ENCODE peak calls at places on chromosomes 11 and 22, in ten cellular contexts. One of them, this sample, is unnamed.
A peak's percentile ranks its signal among the peaks of the same experiment; 100 is the strongest.

GRCh38 chr22:50695421-50696250 is 23.0 kb downstream of the SHANK3 start:
- DNase-seq in astrocyte: no peak
- DNase-seq in NCI-H2029: peak; percentile 47
- DNase-seq in T-helper 2 cell: no peak
- DNase-seq in AG08395: no peak
- DNase-seq in IMR-90: no peak
- DNase-seq in endodermal cell: peak; percentile 35
- DNase-seq in NCI-H187 treated with DMSO at 0.1 percent for 48 hours: no peak
- DNase-seq in Calu3: no peak
- DNase-seq in transverse colon: no peak
- DNase-seq in this sample: no peak

GRCh38 chr11:100999756-101000155 is 129.9 kb downstream of the PGR start:
- DNase-seq in astrocyte: no peak
- DNase-seq in NCI-H2029: no peak
- DNase-seq in T-helper 2 cell: no peak
- DNase-seq in AG08395: no peak
- DNase-seq in IMR-90: no peak
- DNase-seq in endodermal cell: no peak
- DNase-seq in NCI-H187 treated with DMSO at 0.1 percent for 48 hours: no peak
- DNase-seq in Calu3: no peak
- DNase-seq in transverse colon: no peak
- DNase-seq in this sample: no peak

GRCh38 chr11:131932584-131933360 is 562.4 kb downstream of the NTM start:
- DNase-seq in astrocyte: no peak
- DNase-seq in NCI-H2029: no peak
- DNase-seq in T-helper 2 cell: no peak
- DNase-seq in AG08395: no peak
- DNase-seq in IMR-90: no peak
- DNase-seq in endodermal cell: no peak
- DNase-seq in NCI-H187 treated with DMSO at 0.1 percent for 48 hours: no peak
- DNase-seq in Calu3: no peak
- DNase-seq in transverse colon: no peak
- DNase-seq in this sample: no peak

GRCh38 chr11:2912498-2912897 is 16.7 kb downstream of the PHLDA2 start:
- DNase-seq in astrocyte: peak; percentile 76
- DNase-seq in NCI-H2029: peak; percentile 92
- DNase-seq in T-helper 2 cell: no peak
- DNase-seq in AG08395: peak; percentile 86
- DNase-seq in IMR-90: peak; percentile 85
- DNase-seq in endodermal cell: peak; percentile 91
- DNase-seq in NCI-H187 treated with DMSO at 0.1 percent for 48 hours: no peak
- DNase-seq in Calu3: peak; percentile 98
- DNase-seq in transverse colon: peak; percentile 95
- DNase-seq in this sample: peak; percentile 88

GRCh38 chr11:10865837-10866270 is 8.0 kb upstream of the ZBED5 start:
- DNase-seq in astrocyte: no peak
- DNase-seq in NCI-H2029: no peak
- DNase-seq in T-helper 2 cell: no peak
- DNase-seq in AG08395: no peak
- DNase-seq in IMR-90: no peak
- DNase-seq in endodermal cell: no peak
- DNase-seq in NCI-H187 treated with DMSO at 0.1 percent for 48 hours: no peak
- DNase-seq in Calu3: no peak
- DNase-seq in transverse colon: no peak
- DNase-seq in this sample: no peak

GRCh38 chr11:90251599-90251998 is 28.8 kb upstream of the CHORDC1 start:
- DNase-seq in astrocyte: no peak
- DNase-seq in NCI-H2029: no peak
- DNase-seq in T-helper 2 cell: no peak
- DNase-seq in AG08395: no peak
- DNase-seq in IMR-90: no peak
- DNase-seq in endodermal cell: no peak
- DNase-seq in NCI-H187 treated with DMSO at 0.1 percent for 48 hours: no peak
- DNase-seq in Calu3: no peak
- DNase-seq in transverse colon: no peak
- DNase-seq in this sample: no peak

GRCh38 chr22:42473484-42474193 is 41.4 kb upstream of the NFAM1 start:
- DNase-seq in astrocyte: peak; percentile 14
- DNase-seq in NCI-H2029: peak; percentile 60
- DNase-seq in T-helper 2 cell: no peak
- DNase-seq in AG08395: peak; percentile 71
- DNase-seq in IMR-90: peak; percentile 63
- DNase-seq in endodermal cell: no peak
- DNase-seq in NCI-H187 treated with DMSO at 0.1 percent for 48 hours: peak; percentile 0
- DNase-seq in Calu3: peak; percentile 51
- DNase-seq in transverse colon: no peak
- DNase-seq in this sample: peak; percentile 49

GRCh38 chr22:27108425-27109114 is 451.2 kb downstream of the MIAT start:
- DNase-seq in astrocyte: peak; percentile 45
- DNase-seq in NCI-H2029: peak; percentile 44
- DNase-seq in T-helper 2 cell: no peak
- DNase-seq in AG08395: no peak
- DNase-seq in IMR-90: no peak
- DNase-seq in endodermal cell: no peak
- DNase-seq in NCI-H187 treated with DMSO at 0.1 percent for 48 hours: no peak
- DNase-seq in Calu3: no peak
- DNase-seq in transverse colon: peak; percentile 32
- DNase-seq in this sample: no peak

GRCh38 chr11:118304227-118304808 is at the start of gene CD3E:
- DNase-seq in astrocyte: no peak
- DNase-seq in NCI-H2029: no peak
- DNase-seq in T-helper 2 cell: no peak
- DNase-seq in AG08395: no peak
- DNase-seq in IMR-90: no peak
- DNase-seq in endodermal cell: no peak
- DNase-seq in NCI-H187 treated with DMSO at 0.1 percent for 48 hours: no peak
- DNase-seq in Calu3: no peak
- DNase-seq in transverse colon: peak; percentile 26
- DNase-seq in this sample: no peak

GRCh38 chr22:25637032-25637431 is 72.6 kb downstream of the GRK3 start:
- DNase-seq in astrocyte: no peak
- DNase-seq in NCI-H2029: no peak
- DNase-seq in T-helper 2 cell: no peak
- DNase-seq in AG08395: no peak
- DNase-seq in IMR-90: no peak
- DNase-seq in endodermal cell: no peak
- DNase-seq in NCI-H187 treated with DMSO at 0.1 percent for 48 hours: no peak
- DNase-seq in Calu3: no peak
- DNase-seq in transverse colon: no peak
- DNase-seq in this sample: no peak

GRCh38 chr22:48331266-48331665 is 1496.4 kb downstream of the BRD1 start:
- DNase-seq in astrocyte: no peak
- DNase-seq in NCI-H2029: no peak
- DNase-seq in T-helper 2 cell: no peak
- DNase-seq in AG08395: no peak
- DNase-seq in IMR-90: no peak
- DNase-seq in endodermal cell: no peak
- DNase-seq in NCI-H187 treated with DMSO at 0.1 percent for 48 hours: no peak
- DNase-seq in Calu3: no peak
- DNase-seq in transverse colon: no peak
- DNase-seq in this sample: no peak

GRCh38 chr11:63683133-63683991 is 2.1 kb downstream of the RTN3 start:
- DNase-seq in astrocyte: peak; percentile 58
- DNase-seq in NCI-H2029: no peak
- DNase-seq in T-helper 2 cell: no peak
- DNase-seq in AG08395: peak; percentile 9
- DNase-seq in IMR-90: peak; percentile 53
- DNase-seq in endodermal cell: no peak
- DNase-seq in NCI-H187 treated with DMSO at 0.1 percent for 48 hours: no peak
- DNase-seq in Calu3: no peak
- DNase-seq in transverse colon: no peak
- DNase-seq in this sample: no peak

GRCh38 chr11:120998581-120998980 is 25.3 kb upstream of the TBCEL start:
- DNase-seq in astrocyte: no peak
- DNase-seq in NCI-H2029: no peak
- DNase-seq in T-helper 2 cell: no peak
- DNase-seq in AG08395: no peak
- DNase-seq in IMR-90: no peak
- DNase-seq in endodermal cell: no peak
- DNase-seq in NCI-H187 treated with DMSO at 0.1 percent for 48 hours: no peak
- DNase-seq in Calu3: no peak
- DNase-seq in transverse colon: no peak
- DNase-seq in this sample: no peak

GRCh38 chr11:8501838-8502237 is 92.2 kb downstream of the STK33 start:
- DNase-seq in astrocyte: peak; percentile 33
- DNase-seq in NCI-H2029: no peak
- DNase-seq in T-helper 2 cell: no peak
- DNase-seq in AG08395: no peak
- DNase-seq in IMR-90: peak; percentile 19
- DNase-seq in endodermal cell: no peak
- DNase-seq in NCI-H187 treated with DMSO at 0.1 percent for 48 hours: no peak
- DNase-seq in Calu3: no peak
- DNase-seq in transverse colon: no peak
- DNase-seq in this sample: no peak

GRCh38 chr11:118152020-118152551 is 537 bp downstream of the SCN4B start:
- DNase-seq in astrocyte: no peak
- DNase-seq in NCI-H2029: no peak
- DNase-seq in T-helper 2 cell: no peak
- DNase-seq in AG08395: no peak
- DNase-seq in IMR-90: no peak
- DNase-seq in endodermal cell: peak; percentile 73
- DNase-seq in NCI-H187 treated with DMSO at 0.1 percent for 48 hours: no peak
- DNase-seq in Calu3: no peak
- DNase-seq in transverse colon: no peak
- DNase-seq in this sample: no peak

GRCh38 chr11:85664561-85665481 is at the start of gene CREBZF:
- DNase-seq in astrocyte: peak; percentile 85
- DNase-seq in NCI-H2029: peak; percentile 90
- DNase-seq in T-helper 2 cell: peak; percentile 74
- DNase-seq in AG08395: peak; percentile 95
- DNase-seq in IMR-90: peak; percentile 95
- DNase-seq in endodermal cell: peak; percentile 97
- DNase-seq in NCI-H187 treated with DMSO at 0.1 percent for 48 hours: peak; percentile 82
- DNase-seq in Calu3: peak; percentile 91
- DNase-seq in transverse colon: peak; percentile 96
- DNase-seq in this sample: peak; percentile 96

GRCh38 chr11:46554205-46555162 is 39.3 kb downstream of the AMBRA1 start:
- DNase-seq in astrocyte: peak; percentile 81
- DNase-seq in NCI-H2029: no peak
- DNase-seq in T-helper 2 cell: no peak
- DNase-seq in AG08395: peak; percentile 67
- DNase-seq in IMR-90: peak; percentile 80
- DNase-seq in endodermal cell: peak; percentile 72
- DNase-seq in NCI-H187 treated with DMSO at 0.1 percent for 48 hours: no peak
- DNase-seq in Calu3: peak; percentile 49
- DNase-seq in transverse colon: no peak
- DNase-seq in this sample: peak; percentile 85

This sample was measured in LoVo.